ENCODE peak calls at places on chromosomes 7 and 10, in six cellular contexts. T is ovary, R is choroid plexus epithelial cell, M is tibial nerve, X is cardiac muscle cell, S is spleen. W is an unnamed sample.

GRCh38 chr7:139738101-139738489 is 39.7 kb downstream of the HIPK2 start:
- DNase-seq in T (no peak), M (no peak), X (peak; percentile 46), S (no peak), R (peak; percentile 89), W (peak; percentile 65)

GRCh38 chr7:51007708-51008505 is 225.2 kb upstream of the GRB10 start:
- DNase-seq in X (no peak), S (no peak), T (no peak), R (no peak), M (no peak), W (no peak)

GRCh38 chr7:93551063-93551895 is 23.2 kb downstream of the CALCR start:
- DNase-seq in M (no peak), R (peak; percentile 82), X (peak; percentile 73), S (no peak), T (no peak), W (peak; percentile 66)

GRCh38 chr7:154339169-154339568 is 287.0 kb downstream of the DPP6 start:
- DNase-seq in T (no peak), S (no peak), R (no peak), M (no peak), X (no peak), W (no peak)

GRCh38 chr7:16934947-16935742 is 53.4 kb upstream of the AGR3 start:
- DNase-seq in X (no peak), T (no peak), S (no peak), R (no peak), M (no peak), W (no peak)

GRCh38 chr7:129578829-129579228 is 32.7 kb upstream of the NRF1 start:
- DNase-seq in T (no peak), M (no peak), S (no peak), R (no peak), X (no peak), W (no peak)

GRCh38 chr10:22379059-22379458 is 33.8 kb downstream of the SPAG6 start:
- DNase-seq in S (no peak), R (no peak), X (no peak), M (no peak), T (no peak), W (no peak)

GRCh38 chr7:97317575-97317974 is 200.1 kb downstream of the SDHAF3 start:
- DNase-seq in X (no peak), M (no peak), T (no peak), R (peak; percentile 1), S (no peak), W (no peak)

GRCh38 chr7:112970771-112971170 is 115.9 kb downstream of the GPR85 start:
- DNase-seq in X (no peak), R (no peak), S (no peak), M (no peak), T (no peak), W (no peak)
- TF ChIP-seq CTCF in X (no peak), R (no peak), S (no peak), M (no peak), T (no peak), W (no peak)

GRCh38 chr10:97685395-97685958 is 1.6 kb downstream of the AVPI1 start:
- DNase-seq in X (peak; percentile 62), R (peak; percentile 65), S (no peak), M (no peak), T (no peak), W (peak; percentile 25)
- H3K4me3 ChIP-seq in X (no peak overlapping the region), R (peak overlapping the region; percentile 92), S (peak overlapping the region; percentile 74), M (peak overlapping the region; percentile 94), T (peak overlapping the region; percentile 86), W (peak overlapping the region; percentile 1)

GRCh38 chr7:41116337-41116736 is 586.6 kb downstream of the INHBA start:
- DNase-seq in M (no peak), R (no peak), S (no peak), T (no peak), X (no peak), W (no peak)
- TF ChIP-seq CTCF in M (no peak), R (no peak), S (no peak), T (no peak), X (no peak), W (no peak)

DNA sequence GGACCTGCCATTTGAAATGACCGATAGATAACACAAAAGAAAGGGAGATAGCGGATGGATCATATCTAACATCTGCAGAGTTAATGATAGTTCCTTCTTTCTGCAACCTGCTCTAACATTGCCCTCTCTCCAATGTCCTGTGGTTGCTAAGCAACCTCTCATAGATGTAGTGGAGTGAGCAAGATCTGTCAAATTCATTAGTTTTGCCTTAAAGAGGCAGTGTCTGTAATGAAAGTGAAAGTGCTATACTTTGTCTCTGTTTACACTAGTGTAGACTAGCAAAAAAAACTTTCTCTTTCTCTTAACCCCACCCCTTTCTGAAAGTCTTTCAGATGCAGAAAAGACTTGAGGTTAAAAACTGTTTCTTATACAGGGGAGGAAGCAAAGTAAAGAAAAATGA is 1196.9 kb downstream of the SORCS3 start:
- DNase-seq in T (no peak), X (peak; percentile 25), M (no peak), S (no peak), R (peak; percentile 2), W (peak; percentile 34)
- H3K4me3 ChIP-seq in T (peak overlapping the region; percentile 16), X (no peak overlapping the region), M (peak overlapping the region; percentile 2), S (peak overlapping the region; percentile 28), R (no peak overlapping the region), W (peak overlapping the region; percentile 38)

DNA sequence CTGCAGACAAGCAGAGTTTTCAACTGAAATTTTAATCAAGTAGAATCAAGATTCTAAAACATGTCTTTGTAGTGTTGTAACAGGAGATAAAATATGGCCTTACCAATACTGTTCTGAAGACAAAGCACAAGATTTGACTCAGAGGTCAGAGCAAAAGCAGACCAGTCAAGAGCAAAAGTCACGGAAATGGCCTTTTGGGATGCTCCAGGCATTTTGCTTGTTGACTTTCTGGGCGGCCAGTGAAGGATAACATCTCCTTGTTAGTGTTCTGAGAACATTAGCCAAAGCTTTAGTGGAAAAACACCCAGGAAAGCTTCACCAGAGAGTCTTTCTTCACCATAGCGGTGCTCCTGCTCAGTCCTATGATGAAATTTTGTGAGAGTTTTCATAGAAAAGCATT is 590.6 kb downstream of the ARL4A start:
- DNase-seq in X (no peak), T (no peak), S (no peak), M (no peak), R (no peak), W (no peak)
- TF ChIP-seq CTCF in X (no peak), T (no peak), S (no peak), M (no peak), R (no peak), W (no peak)

GRCh38 chr10:49397036-49397999 is 1.4 kb upstream of the DRGX start:
- DNase-seq in X (no peak), M (no peak), R (no peak), T (no peak), S (no peak), W (peak; percentile 3)

GRCh38 chr10:49394933-49395740 is 752 bp downstream of the DRGX start:
- DNase-seq in X (no peak), S (no peak), R (no peak), T (no peak), M (no peak), W (no peak)

GRCh38 chr10:49396666-49396999 is 744 bp upstream of the DRGX start:
- DNase-seq in M (no peak), T (no peak), X (no peak), R (no peak), S (no peak), W (no peak)

GRCh38 chr10:49398000-49398861 is 2.3 kb upstream of the DRGX start:
- DNase-seq in S (peak; percentile 86), T (no peak), X (peak; percentile 52), M (no peak), R (peak; percentile 58), W (peak; percentile 41)

GRCh38 chr10:49395741-49396665 is at the start of gene DRGX:
- DNase-seq in S (no peak), X (no peak), R (no peak), M (no peak), T (no peak), W (no peak)
- H3K4me3 ChIP-seq in S (peak within 1 kb of the TSS; percentile 7), X (no peak within 1 kb of the TSS), R (no peak within 1 kb of the TSS), M (no peak within 1 kb of the TSS), T (no peak within 1 kb of the TSS), W (no peak within 1 kb of the TSS)

GRCh38 chr10:118840776-118841468 is 86.2 kb upstream of the CACUL1 start:
- DNase-seq in X (no peak), S (no peak), R (no peak), T (no peak), M (no peak), W (no peak)

GRCh38 chr10:118841881-118842605 is 87.3 kb upstream of the CACUL1 start:
- DNase-seq in T (no peak), M (no peak), X (no peak), S (no peak), R (no peak), W (no peak)

GRCh38 chr10:118840071-118840775 is 85.5 kb upstream of the CACUL1 start:
- DNase-seq in S (no peak), M (no peak), R (peak; percentile 28), X (peak; percentile 16), T (no peak), W (no peak)

GRCh38 chr10:118838364-118838763 is 83.6 kb upstream of the CACUL1 start:
- DNase-seq in S (no peak), R (no peak), M (no peak), T (no peak), X (no peak), W (no peak)

GRCh38 chr10:118839348-118839747 is 84.6 kb upstream of the CACUL1 start:
- DNase-seq in R (no peak), M (no peak), X (no peak), T (no peak), S (no peak), W (no peak)
- TF ChIP-seq CTCF in R (no peak), M (no peak), X (no peak), T (no peak), S (no peak), W (no peak)

GRCh38 chr7:40489844-40490602 is 355.2 kb downstream of the SUGCT start:
- DNase-seq in M (no peak), R (no peak), X (peak; percentile 5), T (no peak), S (no peak), W (no peak)

GRCh38 chr7:40493609-40494041 is 358.8 kb downstream of the SUGCT start:
- DNase-seq in S (no peak), M (no peak), R (no peak), X (no peak), T (no peak), W (peak; percentile 52)

GRCh38 chr7:40490603-40490924 is 355.8 kb downstream of the SUGCT start:
- DNase-seq in M (no peak), S (no peak), T (no peak), X (no peak), R (no peak), W (no peak)
- H3K4me3 ChIP-seq in M (no peak overlapping the region), S (no peak overlapping the region), T (no peak overlapping the region), X (no peak overlapping the region), R (no peak overlapping the region), W (no peak overlapping the region)

GRCh38 chr10:118734477-118734876 is 20.3 kb downstream of the CACUL1 start:
- DNase-seq in T (no peak), M (no peak), R (peak; percentile 45), X (no peak), S (no peak), W (no peak)
- TF ChIP-seq CTCF in T (no peak), M (no peak), R (peak; percentile 62), X (peak; percentile 50), S (no peak), W (peak; percentile 33)

DNA sequence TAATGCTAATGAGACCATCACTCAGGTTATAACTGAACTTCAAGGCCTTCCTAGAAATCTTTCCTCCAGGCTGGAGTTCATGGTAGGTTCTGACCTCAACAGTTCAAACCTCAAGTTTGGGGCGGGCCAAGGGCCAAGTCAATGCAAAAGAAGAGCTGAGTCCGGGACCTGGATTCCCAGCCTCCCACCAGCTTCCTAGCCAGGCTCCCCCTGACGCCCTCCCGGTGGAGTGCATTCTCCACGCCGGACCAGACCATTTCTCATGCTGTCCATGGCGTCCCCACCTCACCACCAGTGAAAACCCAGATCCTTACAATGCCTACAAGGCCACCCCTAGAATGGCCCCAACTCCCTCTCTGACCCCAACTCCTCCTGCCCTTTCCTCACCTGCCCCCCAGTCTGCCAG is 834 bp upstream of the PDLIM1 start:
- DNase-seq in M (no peak), R (no peak), X (no peak), T (no peak), S (no peak), W (no peak)
- H3K4me3 ChIP-seq in M (no peak overlapping the region), R (no peak overlapping the region), X (no peak overlapping the region), T (no peak overlapping the region), S (no peak overlapping the region), W (no peak overlapping the region)

W was measured in astrocyte of the spinal cord.